ENCODE peak calls at places on chromosomes 3 and 15, in four cellular contexts. One of them, this sample, is unnamed.
A peak's percentile ranks its signal among the peaks of the same experiment; 100 is the strongest.

GRCh38 chr3:97952280-97952679 is 20.0 kb downstream of the RIOX2 start:
- ATAC-seq in stimulated activated naive CD8-positive, alpha-beta T cell treated with anti-CD3 and anti-CD28 coated beads, Interleukin-15, amount 100 ng/mL, for 72 hours: no peak
- ATAC-seq in SK-N-SH treated with all-trans-retinoic acid at 6 μM for 48 hours: no peak
- ATAC-seq in activated CD4-positive, alpha-beta T cell treated with anti-CD3 and anti-CD28 coated beads for 36 hours: no peak
- ATAC-seq in this sample: no peak

GRCh38 chr15:25331860-25332259 is 107.0 kb downstream of the UBE3A start:
- ATAC-seq in stimulated activated naive CD8-positive, alpha-beta T cell treated with anti-CD3 and anti-CD28 coated beads, Interleukin-15, amount 100 ng/mL, for 72 hours: no peak
- ATAC-seq in SK-N-SH treated with all-trans-retinoic acid at 6 μM for 48 hours: no peak
- ATAC-seq in activated CD4-positive, alpha-beta T cell treated with anti-CD3 and anti-CD28 coated beads for 36 hours: no peak
- ATAC-seq in this sample: no peak

GRCh38 chr15:101615414-101615985 is 36.7 kb downstream of the TM2D3 start:
- ATAC-seq in stimulated activated naive CD8-positive, alpha-beta T cell treated with anti-CD3 and anti-CD28 coated beads, Interleukin-15, amount 100 ng/mL, for 72 hours: no peak
- ATAC-seq in SK-N-SH treated with all-trans-retinoic acid at 6 μM for 48 hours: no peak
- ATAC-seq in activated CD4-positive, alpha-beta T cell treated with anti-CD3 and anti-CD28 coated beads for 36 hours: no peak
- ATAC-seq in this sample: no peak

GRCh38 chr15:94021621-94022320 is 209.6 kb upstream of the MCTP2 start:
- ATAC-seq in stimulated activated naive CD8-positive, alpha-beta T cell treated with anti-CD3 and anti-CD28 coated beads, Interleukin-15, amount 100 ng/mL, for 72 hours: no peak
- ATAC-seq in SK-N-SH treated with all-trans-retinoic acid at 6 μM for 48 hours: peak; percentile 71
- ATAC-seq in activated CD4-positive, alpha-beta T cell treated with anti-CD3 and anti-CD28 coated beads for 36 hours: no peak
- ATAC-seq in this sample: no peak

GRCh38 chr3:58241321-58242044 is 3.9 kb downstream of the ABHD6 start:
- ATAC-seq in stimulated activated naive CD8-positive, alpha-beta T cell treated with anti-CD3 and anti-CD28 coated beads, Interleukin-15, amount 100 ng/mL, for 72 hours: no peak
- ATAC-seq in SK-N-SH treated with all-trans-retinoic acid at 6 μM for 48 hours: no peak
- ATAC-seq in activated CD4-positive, alpha-beta T cell treated with anti-CD3 and anti-CD28 coated beads for 36 hours: no peak
- ATAC-seq in this sample: no peak

GRCh38 chr15:98292442-98293240 is 332.1 kb downstream of the ARRDC4 start:
- ATAC-seq in stimulated activated naive CD8-positive, alpha-beta T cell treated with anti-CD3 and anti-CD28 coated beads, Interleukin-15, amount 100 ng/mL, for 72 hours: peak; percentile 83
- ATAC-seq in SK-N-SH treated with all-trans-retinoic acid at 6 μM for 48 hours: peak; percentile 91
- ATAC-seq in activated CD4-positive, alpha-beta T cell treated with anti-CD3 and anti-CD28 coated beads for 36 hours: peak; percentile 66
- ATAC-seq in this sample: no peak

GRCh38 chr3:73086071-73086494 is 24.6 kb downstream of the EBLN2 start:
- ATAC-seq in stimulated activated naive CD8-positive, alpha-beta T cell treated with anti-CD3 and anti-CD28 coated beads, Interleukin-15, amount 100 ng/mL, for 72 hours: peak; percentile 52
- ATAC-seq in SK-N-SH treated with all-trans-retinoic acid at 6 μM for 48 hours: peak; percentile 86
- ATAC-seq in activated CD4-positive, alpha-beta T cell treated with anti-CD3 and anti-CD28 coated beads for 36 hours: peak; percentile 72
- ATAC-seq in this sample: peak; percentile 41

GRCh38 chr3:105435277-105435676 is 68.6 kb downstream of the ALCAM start:
- ATAC-seq in stimulated activated naive CD8-positive, alpha-beta T cell treated with anti-CD3 and anti-CD28 coated beads, Interleukin-15, amount 100 ng/mL, for 72 hours: no peak
- ATAC-seq in SK-N-SH treated with all-trans-retinoic acid at 6 μM for 48 hours: no peak
- ATAC-seq in activated CD4-positive, alpha-beta T cell treated with anti-CD3 and anti-CD28 coated beads for 36 hours: no peak
- ATAC-seq in this sample: no peak

GRCh38 chr15:32786906-32787305 is 69.1 kb downstream of the GREM1 start:
- ATAC-seq in stimulated activated naive CD8-positive, alpha-beta T cell treated with anti-CD3 and anti-CD28 coated beads, Interleukin-15, amount 100 ng/mL, for 72 hours: no peak
- ATAC-seq in SK-N-SH treated with all-trans-retinoic acid at 6 μM for 48 hours: no peak
- ATAC-seq in activated CD4-positive, alpha-beta T cell treated with anti-CD3 and anti-CD28 coated beads for 36 hours: no peak
- ATAC-seq in this sample: no peak

GRCh38 chr3:32262201-32262600 is 23.7 kb downstream of the CMTM8 start:
- ATAC-seq in stimulated activated naive CD8-positive, alpha-beta T cell treated with anti-CD3 and anti-CD28 coated beads, Interleukin-15, amount 100 ng/mL, for 72 hours: no peak
- ATAC-seq in SK-N-SH treated with all-trans-retinoic acid at 6 μM for 48 hours: no peak
- ATAC-seq in activated CD4-positive, alpha-beta T cell treated with anti-CD3 and anti-CD28 coated beads for 36 hours: no peak
- ATAC-seq in this sample: no peak

GRCh38 chr3:83559082-83559481 is 1399.7 kb upstream of the CADM2 start:
- ATAC-seq in stimulated activated naive CD8-positive, alpha-beta T cell treated with anti-CD3 and anti-CD28 coated beads, Interleukin-15, amount 100 ng/mL, for 72 hours: no peak
- ATAC-seq in SK-N-SH treated with all-trans-retinoic acid at 6 μM for 48 hours: no peak
- ATAC-seq in activated CD4-positive, alpha-beta T cell treated with anti-CD3 and anti-CD28 coated beads for 36 hours: no peak
- ATAC-seq in this sample: no peak

GRCh38 chr15:56428821-56429458 is 36.0 kb downstream of the MNS1 start:
- ATAC-seq in stimulated activated naive CD8-positive, alpha-beta T cell treated with anti-CD3 and anti-CD28 coated beads, Interleukin-15, amount 100 ng/mL, for 72 hours: no peak
- ATAC-seq in SK-N-SH treated with all-trans-retinoic acid at 6 μM for 48 hours: peak; percentile 75
- ATAC-seq in activated CD4-positive, alpha-beta T cell treated with anti-CD3 and anti-CD28 coated beads for 36 hours: no peak
- ATAC-seq in this sample: no peak

GRCh38 chr15:58232273-58233065 is 94.3 kb downstream of the AQP9 start:
- ATAC-seq in stimulated activated naive CD8-positive, alpha-beta T cell treated with anti-CD3 and anti-CD28 coated beads, Interleukin-15, amount 100 ng/mL, for 72 hours: no peak
- ATAC-seq in SK-N-SH treated with all-trans-retinoic acid at 6 μM for 48 hours: no peak
- ATAC-seq in activated CD4-positive, alpha-beta T cell treated with anti-CD3 and anti-CD28 coated beads for 36 hours: no peak
- ATAC-seq in this sample: no peak

GRCh38 chr15:53811530-53811929 is 52.1 kb upstream of the WDR72 start:
- ATAC-seq in stimulated activated naive CD8-positive, alpha-beta T cell treated with anti-CD3 and anti-CD28 coated beads, Interleukin-15, amount 100 ng/mL, for 72 hours: no peak
- ATAC-seq in SK-N-SH treated with all-trans-retinoic acid at 6 μM for 48 hours: no peak
- ATAC-seq in activated CD4-positive, alpha-beta T cell treated with anti-CD3 and anti-CD28 coated beads for 36 hours: no peak
- ATAC-seq in this sample: no peak

GRCh38 chr15:34341922-34342736 is 807 bp downstream of the NOP10 start:
- ATAC-seq in stimulated activated naive CD8-positive, alpha-beta T cell treated with anti-CD3 and anti-CD28 coated beads, Interleukin-15, amount 100 ng/mL, for 72 hours: no peak
- ATAC-seq in SK-N-SH treated with all-trans-retinoic acid at 6 μM for 48 hours: peak; percentile 2
- ATAC-seq in activated CD4-positive, alpha-beta T cell treated with anti-CD3 and anti-CD28 coated beads for 36 hours: no peak
- ATAC-seq in this sample: no peak

GRCh38 chr15:66941231-66941711 is 124.1 kb upstream of the SMAD3 start:
- ATAC-seq in stimulated activated naive CD8-positive, alpha-beta T cell treated with anti-CD3 and anti-CD28 coated beads, Interleukin-15, amount 100 ng/mL, for 72 hours: no peak
- ATAC-seq in SK-N-SH treated with all-trans-retinoic acid at 6 μM for 48 hours: no peak
- ATAC-seq in activated CD4-positive, alpha-beta T cell treated with anti-CD3 and anti-CD28 coated beads for 36 hours: no peak
- ATAC-seq in this sample: no peak

GRCh38 chr3:46935168-46935858 is 41.2 kb downstream of the CCDC12 start:
- ATAC-seq in stimulated activated naive CD8-positive, alpha-beta T cell treated with anti-CD3 and anti-CD28 coated beads, Interleukin-15, amount 100 ng/mL, for 72 hours: no peak
- ATAC-seq in SK-N-SH treated with all-trans-retinoic acid at 6 μM for 48 hours: peak; percentile 97
- ATAC-seq in activated CD4-positive, alpha-beta T cell treated with anti-CD3 and anti-CD28 coated beads for 36 hours: peak; percentile 51
- ATAC-seq in this sample: peak; percentile 39

GRCh38 chr3:41572092-41572491 is 372.8 kb downstream of the CTNNB1 start:
- ATAC-seq in stimulated activated naive CD8-positive, alpha-beta T cell treated with anti-CD3 and anti-CD28 coated beads, Interleukin-15, amount 100 ng/mL, for 72 hours: no peak
- ATAC-seq in SK-N-SH treated with all-trans-retinoic acid at 6 μM for 48 hours: no peak
- ATAC-seq in activated CD4-positive, alpha-beta T cell treated with anti-CD3 and anti-CD28 coated beads for 36 hours: no peak
- ATAC-seq in this sample: no peak

This sample was measured in activated CD4-positive, CD25-positive, alpha-beta regulatory T cell treated with anti-CD3 and anti-CD28 coated beads, Interleukin-2, amount 50 U/mL, for 24 hours.